ENCODE peak calls at places on chromosome 2, in four cellular contexts. N is colonic mucosa, H is foreskin fibroblast, P is naive B cell. K is an unnamed sample.

GRCh38 chr2:235055891-235056516 is 104.2 kb downstream of the SH3BP4 start:
- DNase-seq in N (peak), H (peak), P (no peak), K (peak)

GRCh38 chr2:171813729-171814128 is 80.3 kb downstream of the SLC25A12 start:
- DNase-seq in N (no peak), H (no peak), P (no peak), K (no peak)

GRCh38 chr2:95238131-95238530 is 30.8 kb downstream of the ZNF892 start:
- DNase-seq in N (no peak), H (no peak), P (no peak), K (no peak)

GRCh38 chr2:18284331-18284730 is 276.1 kb downstream of the RDH14 start:
- DNase-seq in N (no peak), H (peak), P (no peak), K (no peak)

GRCh38 chr2:38444247-38444646 is 67.2 kb upstream of the ATL2 start:
- DNase-seq in N (no peak), H (peak), P (no peak), K (no peak)

GRCh38 chr2:190871539-190871938 is 9.1 kb upstream of the GLS start:
- DNase-seq in N (no peak), H (no peak), P (no peak), K (no peak)

GRCh38 chr2:159475793-159476192 is 140.6 kb downstream of the BAZ2B start:
- DNase-seq in N (no peak), H (no peak), P (no peak), K (no peak)

GRCh38 chr2:98823196-98824166 is 92.5 kb upstream of the MGAT4A start:
- DNase-seq in N (no peak), H (no peak), P (no peak), K (no peak)

GRCh38 chr2:136408795-136409194 is 290.8 kb upstream of the CXCR4 start:
- DNase-seq in N (no peak), H (no peak), P (no peak), K (no peak)

GRCh38 chr2:231613054-231613654 is 20.5 kb downstream of the TEX44 start:
- DNase-seq in N (no peak), H (no peak), P (no peak), K (no peak)

GRCh38 chr2:38750011-38750792 is 959 bp downstream of the SRSF7 start:
- DNase-seq in N (peak), H (peak), P (peak), K (peak)

GRCh38 chr2:72148975-72149555 is 1.4 kb upstream of the CYP26B1 start:
- DNase-seq in N (peak), H (peak), P (no peak), K (no peak)

GRCh38 chr2:54685263-54685775 is 38.1 kb upstream of the EML6 start:
- DNase-seq in N (no peak), H (no peak), P (no peak), K (no peak)

GRCh38 chr2:109166811-109167210 is 37.8 kb downstream of the SH3RF3 start:
- DNase-seq in N (no peak), H (peak), P (no peak), K (no peak)

GRCh38 chr2:68889500-68889899 is 18.3 kb upstream of the BMP10 start:
- DNase-seq in N (no peak), H (no peak), P (no peak), K (no peak)

GRCh38 chr2:42328923-42329322 is 32.1 kb downstream of the COX7A2L start:
- DNase-seq in N (no peak), H (no peak), P (no peak), K (no peak)

GRCh38 chr2:152037711-152038110 is 61.1 kb downstream of the CACNB4 start:
- DNase-seq in N (peak), H (peak), P (no peak), K (no peak)

GRCh38 chr2:25274868-25275574 is 66.7 kb downstream of the DNMT3A start:
- DNase-seq in N (peak), H (peak), P (peak), K (no peak)

GRCh38 chr2:176931588-176932563 is 280.7 kb upstream of the HNRNPA3 start:
- DNase-seq in N (no peak), H (peak), P (peak), K (peak)

GRCh38 chr2:231605607-231606091 is 13.0 kb downstream of the TEX44 start:
- DNase-seq in N (peak), H (no peak), P (no peak), K (peak)

K was measured in NAMALWA.